ENCODE peak calls at places on chromosomes 2 and 18, in six cellular contexts. V, L, U, O, M and A are unnamed samples.

GRCh38 chr2:143183804-143184463 is 54.7 kb downstream of the ARHGAP15 start:
- DNase-seq in V (no peak), L (no peak), U (no peak), O (no peak), M (no peak), A (no peak)

GRCh38 chr18:47754311-47755101 is 176.0 kb downstream of the SMAD2 start:
- DNase-seq in V (peak), L (peak), U (peak), O (no peak), M (no peak), A (no peak)

GRCh38 chr2:66834859-66835258 is 399.9 kb downstream of the MEIS1 start:
- DNase-seq in V (no peak), L (no peak), U (no peak), O (no peak), M (no peak), A (no peak)

GRCh38 chr2:203692039-203692710 is 14.3 kb upstream of the CD28 start:
- DNase-seq in V (no peak), L (no peak), U (peak), O (no peak), M (peak), A (no peak)

GRCh38 chr2:238691596-238692491 is 156.0 kb upstream of the TWIST2 start:
- DNase-seq in V (no peak), L (no peak), U (no peak), O (no peak), M (no peak), A (no peak)

GRCh38 chr2:66432801-66433694 is 1.9 kb upstream of the MEIS1 start:
- DNase-seq in V (peak), L (peak), U (peak), O (peak), M (peak), A (peak)

GRCh38 chr2:196551014-196551413 is 88.5 kb upstream of the CCDC150 start:
- DNase-seq in V (no peak), L (no peak), U (no peak), O (no peak), M (no peak), A (no peak)

GRCh38 chr2:59236723-59237122 is 995.6 kb upstream of the FANCL start:
- DNase-seq in V (peak), L (no peak), U (peak), O (no peak), M (no peak), A (no peak)

GRCh38 chr2:162029287-162029901 is 44.6 kb downstream of the DPP4 start:
- DNase-seq in V (peak), L (no peak), U (peak), O (no peak), M (no peak), A (peak)

GRCh38 chr2:183284606-183285005 is 160.4 kb downstream of the NUP35 start:
- DNase-seq in V (peak), L (no peak), U (peak), O (peak), M (no peak), A (no peak)

GRCh38 chr18:50194623-50195532 is at the start of gene MYO5B:
- DNase-seq in V (peak), L (peak), U (peak), O (no peak), M (no peak), A (no peak)

GRCh38 chr18:58225101-58225500 is 181.1 kb downstream of the NEDD4L start:
- DNase-seq in V (no peak), L (no peak), U (no peak), O (no peak), M (no peak), A (no peak)

GRCh38 chr2:101435011-101435862 is 39.7 kb downstream of the RFX8 start:
- DNase-seq in V (no peak), L (no peak), U (peak), O (no peak), M (no peak), A (no peak)

GRCh38 chr2:177148477-177149154 is 64.0 kb upstream of the HNRNPA3 start:
- DNase-seq in V (peak), L (peak), U (peak), O (peak), M (peak), A (peak)

GRCh38 chr2:172339431-172340010 is 87.9 kb upstream of the ITGA6 start:
- DNase-seq in V (no peak), L (peak), U (no peak), O (no peak), M (no peak), A (no peak)

GRCh38 chr2:3706892-3707291 is 3.5 kb downstream of the DCDC2C start:
- DNase-seq in V (no peak), L (no peak), U (no peak), O (no peak), M (peak), A (no peak)

GRCh38 chr18:58315041-58315440 is 271.0 kb downstream of the NEDD4L start:
- DNase-seq in V (no peak), L (no peak), U (no peak), O (peak), M (no peak), A (no peak)

GRCh38 chr2:129723277-129724020 is 256.0 kb upstream of the RAB6C start:
- DNase-seq in V (no peak), L (no peak), U (no peak), O (no peak), M (no peak), A (no peak)

GRCh38 chr18:11260963-11261441 is 111.6 kb upstream of the PIEZO2 start:
- DNase-seq in V (no peak), L (no peak), U (no peak), O (no peak), M (no peak), A (no peak)

GRCh38 chr2:233165895-233166661 is 85.4 kb upstream of the ATG16L1 start:
- DNase-seq in V (no peak), L (peak), U (peak), O (peak), M (peak), A (no peak)

GRCh38 chr2:7910752-7911151 is 771.1 kb upstream of the ID2 start:
- DNase-seq in V (no peak), L (no peak), U (no peak), O (no peak), M (no peak), A (no peak)

GRCh38 chr2:54579682-54580349 is 123.7 kb downstream of the SPTBN1 start:
- DNase-seq in V (no peak), L (peak), U (no peak), O (no peak), M (no peak), A (no peak)

GRCh38 chr2:112154246-112155110 is 16.3 kb downstream of the FBLN7 start:
- DNase-seq in V (no peak), L (no peak), U (no peak), O (no peak), M (no peak), A (no peak)

GRCh38 chr18:78728301-78729098 is 251.1 kb upstream of the SALL3 start:
- DNase-seq in V (no peak), L (no peak), U (no peak), O (no peak), M (no peak), A (no peak)

GRCh38 chr2:219497495-219498279 is 1.0 kb upstream of the GMPPA start:
- DNase-seq in V (no peak), L (peak), U (peak), O (peak), M (peak), A (peak)

GRCh38 chr2:51247252-51247651 is 215.3 kb upstream of the NRXN1 start:
- DNase-seq in V (peak), L (no peak), U (no peak), O (no peak), M (no peak), A (no peak)

GRCh38 chr2:33220533-33220932 is 255.9 kb upstream of the RASGRP3 start:
- DNase-seq in V (no peak), L (no peak), U (peak), O (no peak), M (no peak), A (no peak)

GRCh38 chr18:56493531-56493930 is 144.9 kb downstream of the TXNL1 start:
- DNase-seq in V (no peak), L (no peak), U (no peak), O (no peak), M (no peak), A (no peak)

GRCh38 chr2:44233450-44234128 is 41.7 kb upstream of the SLC3A1 start:
- DNase-seq in V (peak), L (no peak), U (peak), O (no peak), M (no peak), A (no peak)

GRCh38 chr2:72325592-72326422 is 178.1 kb upstream of the CYP26B1 start:
- DNase-seq in V (peak), L (peak), U (peak), O (peak), M (no peak), A (no peak)

GRCh38 chr2:219024059-219024458 is 17.3 kb downstream of the CFAP65 start:
- DNase-seq in V (no peak), L (no peak), U (no peak), O (no peak), M (no peak), A (no peak)

GRCh38 chr2:161992526-161992925 is 81.5 kb downstream of the DPP4 start:
- DNase-seq in V (no peak), L (no peak), U (no peak), O (no peak), M (no peak), A (no peak)

GRCh38 chr18:36199691-36200295 is 12.5 kb downstream of the MOCOS start:
- DNase-seq in V (no peak), L (no peak), U (no peak), O (no peak), M (no peak), A (no peak)

GRCh38 chr2:83536489-83537020 is 922.5 kb downstream of the SUCLG1 start:
- DNase-seq in V (no peak), L (no peak), U (no peak), O (no peak), M (no peak), A (no peak)

GRCh38 chr18:76524900-76525698 is 30.1 kb upstream of the ZNF516 start:
- DNase-seq in V (peak), L (no peak), U (peak), O (peak), M (peak), A (peak)

GRCh38 chr2:227774895-227775842 is 29.5 kb downstream of the SCYGR8 start:
- DNase-seq in V (no peak), L (no peak), U (no peak), O (no peak), M (no peak), A (no peak)

GRCh38 chr18:5463390-5463789 is 80.4 kb downstream of the EPB41L3 start:
- DNase-seq in V (peak), L (peak), U (peak), O (peak), M (peak), A (peak)

GRCh38 chr2:24787532-24787931 is 5.7 kb downstream of the PTRHD1 start:
- DNase-seq in V (no peak), L (no peak), U (no peak), O (no peak), M (no peak), A (no peak)

GRCh38 chr2:24792542-24792873 is 683 bp downstream of the PTRHD1 start:
- DNase-seq in V (no peak), L (no peak), U (no peak), O (no peak), M (no peak), A (no peak)

GRCh38 chr2:24792874-24793751 is at the start of the genes CENPO and PTRHD1:
- DNase-seq in V (peak), L (peak), U (peak), O (peak), M (peak), A (peak)

GRCh38 chr2:24793752-24794477 is 690 bp downstream of the CENPO start:
- DNase-seq in V (peak), L (peak), U (peak), O (peak), M (no peak), A (no peak)

DNA sequence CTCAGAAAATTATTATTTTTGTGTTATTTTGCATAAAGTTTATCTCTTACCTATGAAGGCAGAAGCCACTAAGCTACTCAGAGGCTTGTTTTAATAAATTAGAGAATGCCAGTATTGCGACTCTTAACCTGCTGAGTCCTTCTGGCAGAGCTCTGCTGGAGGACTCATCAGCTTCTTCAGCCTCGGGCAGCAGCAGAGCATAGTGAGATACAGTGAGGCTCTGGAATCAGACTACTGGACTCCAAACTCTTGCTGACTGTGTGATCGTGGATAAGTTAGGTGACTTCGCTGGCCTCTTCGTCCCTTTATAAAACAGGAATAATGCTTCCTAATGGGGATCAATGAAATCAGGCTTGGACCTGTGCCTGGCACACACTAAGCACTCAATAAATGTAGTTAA is 1.7 kb downstream of the PTRHD1 start:
- DNase-seq in V (no peak), L (no peak), U (no peak), O (no peak), M (no peak), A (no peak)
- H3K4me3 ChIP-seq in V (no peak), L (no peak), U (no peak), O (no peak), M (no peak), A (no peak)

DNA sequence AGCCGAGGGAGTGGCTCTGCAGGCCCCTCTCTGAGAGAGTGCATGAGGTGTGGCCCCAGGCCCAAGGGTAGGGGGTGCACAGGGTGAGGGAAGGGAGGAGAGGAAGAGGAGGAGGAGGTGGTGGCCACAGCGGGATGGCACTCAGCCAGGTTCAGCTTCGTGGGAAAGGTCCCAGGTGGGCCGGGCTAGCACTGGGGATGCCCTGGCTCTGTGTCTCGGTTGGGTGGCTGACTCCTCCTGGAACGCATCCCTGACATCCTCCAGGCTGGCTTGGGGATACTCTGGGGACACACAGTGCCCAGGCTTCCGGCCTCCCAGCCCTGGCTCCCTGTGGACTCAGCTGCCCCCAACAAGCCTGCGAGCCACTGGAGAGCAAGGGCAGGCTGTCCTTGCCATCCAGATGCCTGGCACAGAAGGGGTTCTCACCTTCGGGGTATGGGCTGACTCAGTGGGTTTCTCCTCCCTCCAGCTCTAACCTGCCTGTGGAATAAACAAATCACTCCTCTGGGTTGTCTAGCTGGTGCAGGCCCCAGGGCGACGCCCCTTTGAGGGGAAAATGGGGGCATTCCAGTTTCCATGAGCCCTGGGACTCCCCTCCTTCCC is 582 bp upstream of the ZAP70 start:
- DNase-seq in V (no peak), L (no peak), U (no peak), O (no peak), M (no peak), A (no peak)
- H3K27ac ChIP-seq in V (no peak), L (peak), U (no peak), O (no peak), M (no peak), A (no peak)

DNA sequence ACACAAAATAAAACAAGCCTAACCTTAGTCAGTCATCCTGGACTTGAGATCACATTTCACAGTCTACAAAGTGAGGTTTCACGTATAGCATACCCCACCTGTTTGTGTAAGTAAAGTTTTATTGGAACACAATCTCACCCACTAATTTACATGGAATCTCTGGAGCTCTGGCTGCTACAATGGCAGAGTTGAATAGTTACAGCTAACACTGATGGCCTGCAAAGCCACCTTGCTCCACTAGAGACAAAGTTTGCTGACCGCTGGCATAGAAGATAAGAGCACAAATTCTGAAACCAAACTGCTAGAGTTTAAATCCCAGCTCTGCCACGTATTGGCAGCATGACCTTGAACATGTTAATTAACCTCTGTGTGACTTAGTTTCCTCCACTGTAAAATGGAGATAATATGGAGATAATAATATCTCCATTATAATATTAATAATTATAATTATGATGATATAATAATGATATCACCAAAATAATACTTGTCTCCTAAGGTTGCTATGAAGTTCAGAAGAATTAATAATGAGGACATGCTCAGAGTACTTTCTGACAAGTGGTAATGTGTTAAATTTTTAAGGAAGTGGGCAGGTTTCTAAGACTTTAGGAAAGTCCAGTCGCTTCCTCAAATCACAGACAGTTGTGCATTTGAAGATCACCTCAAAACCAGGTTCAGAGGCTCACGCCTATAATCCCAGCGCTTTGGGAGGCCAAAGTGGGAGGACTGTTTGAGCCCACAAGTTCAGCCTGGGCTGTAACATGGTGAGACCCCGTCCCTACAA is 204.6 kb downstream of the SH3RF3 start:
- DNase-seq in V (no peak), L (no peak), U (peak), O (peak), M (no peak), A (no peak)
- TF ChIP-seq CTCF in V (no peak), L (no peak), U (peak), O (peak), M (peak), A (no peak)

GRCh38 chr18:63158676-63159291 is 160.8 kb downstream of the BCL2 start:
- DNase-seq in V (no peak), L (no peak), U (no peak), O (no peak), M (no peak), A (no peak)

GRCh38 chr18:63159590-63159989 is 160.0 kb downstream of the BCL2 start:
- DNase-seq in V (no peak), L (no peak), U (no peak), O (no peak), M (no peak), A (no peak)

GRCh38 chr18:63158012-63158631 is 161.4 kb downstream of the BCL2 start:
- DNase-seq in V (no peak), L (no peak), U (no peak), O (no peak), M (no peak), A (no peak)

GRCh38 chr18:63155910-63156773 is 163.4 kb downstream of the BCL2 start:
- DNase-seq in V (no peak), L (no peak), U (no peak), O (no peak), M (no peak), A (no peak)

GRCh38 chr18:63157293-63158011 is 162.1 kb downstream of the BCL2 start:
- DNase-seq in V (no peak), L (no peak), U (no peak), O (no peak), M (no peak), A (no peak)
- H3K4me3 ChIP-seq in V (no peak), L (no peak), U (no peak), O (no peak), M (no peak), A (no peak)

DNA sequence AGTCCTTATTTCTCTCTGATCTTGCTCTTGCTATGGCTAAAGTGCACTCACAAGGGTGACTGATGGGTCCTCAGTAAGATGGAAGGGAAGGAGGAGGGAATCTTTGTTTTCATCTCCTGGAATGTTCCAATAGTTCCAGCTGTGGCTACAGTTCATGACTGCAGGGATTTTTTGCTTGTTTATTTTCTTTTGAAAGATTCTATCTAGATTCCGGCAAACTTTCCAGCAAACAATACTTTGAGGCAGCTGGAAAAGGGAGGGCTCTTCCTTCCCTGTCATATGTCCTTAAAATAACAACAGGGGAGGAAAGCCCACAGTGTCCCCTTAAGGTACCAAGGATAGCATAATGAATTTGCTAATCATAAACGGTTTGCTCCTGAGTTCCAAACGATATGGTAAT is 111.3 kb upstream of the SLC14A2 start:
- DNase-seq in V (no peak), L (no peak), U (no peak), O (no peak), M (no peak), A (no peak)
- H3K27ac ChIP-seq in V (no peak), L (no peak), U (no peak), O (no peak), M (peak), A (no peak)

DNA sequence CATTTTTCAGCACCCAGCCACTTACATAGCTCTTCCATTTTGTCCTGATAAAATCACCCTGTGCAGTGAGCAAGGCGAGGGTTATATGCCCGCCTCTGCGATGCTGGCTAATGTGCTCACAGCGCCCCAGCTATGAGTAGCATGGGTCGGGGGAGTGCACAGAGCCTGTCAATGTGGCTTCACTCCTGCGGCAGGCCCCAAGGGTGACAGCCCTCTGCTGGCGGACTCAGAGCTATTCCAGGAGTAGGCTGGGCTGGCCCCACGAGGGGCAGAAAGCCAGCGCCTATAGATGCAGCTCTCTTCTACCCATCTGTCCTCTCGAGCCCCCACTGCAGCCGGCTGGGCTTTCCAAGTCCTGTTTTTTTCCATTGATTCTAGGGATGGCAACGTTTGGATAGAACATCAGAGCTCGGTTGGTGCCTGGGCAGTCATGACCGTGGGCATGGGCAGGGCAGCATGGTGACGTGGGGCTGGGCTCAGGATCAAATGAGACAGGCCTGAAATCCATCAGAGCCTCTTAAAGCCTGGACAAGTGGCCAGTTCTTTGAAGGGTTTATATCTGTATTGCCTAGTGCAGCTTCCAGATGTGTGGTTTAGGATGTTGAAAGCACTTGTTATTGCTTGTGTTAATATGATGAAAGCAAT is 134.7 kb downstream of the MCFD2 start:
- DNase-seq in V (no peak), L (no peak), U (peak), O (no peak), M (no peak), A (peak)
- TF ChIP-seq CTCF in V (peak), L (no peak), U (peak), O (peak), M (peak), A (no peak)